ENCODE peak calls at places on chromosomes 6 and 20, in eight cellular contexts. Q is HCT116, I is MM.1S, V is GM23248, P is GM23338, E is hepatocyte, F is Karpas-422, B is OCI-LY7. N is an unnamed sample. For H3K9me2, the result is how much of the 10 kb centered on the place peaks cover.

GRCh38 chr20:19223640-19224039 is 11.2 kb downstream of the SLC24A3 start:
- DNase-seq in Q (no peak), I (no peak), V (no peak), P (no peak), E (no peak), F (no peak), B (no peak), N (peak)

GRCh38 chr20:47681977-47682812 is 103.1 kb downstream of the SULF2 start:
- DNase-seq in Q (no peak), I (no peak), V (peak), P (no peak), E (peak), F (no peak), B (no peak), N (no peak)

GRCh38 chr6:143721642-143722041 is 43.9 kb downstream of the PHACTR2 start:
- DNase-seq in Q (no peak), I (no peak), V (no peak), P (no peak), E (no peak), F (no peak), B (no peak), N (peak)

GRCh38 chr6:31882344-31882743 is 3.5 kb upstream of the SLC44A4 start:
- DNase-seq in Q (no peak), I (no peak), V (peak), P (no peak), E (no peak), F (no peak), B (no peak), N (no peak)

GRCh38 chr6:71246596-71246995 is 42.0 kb upstream of the OGFRL1 start:
- DNase-seq in Q (no peak), I (no peak), V (no peak), P (no peak), E (no peak), F (no peak), B (no peak), N (no peak)

GRCh38 chr20:62879275-62880146 is 17.9 kb upstream of the TCFL5 start:
- DNase-seq in Q (no peak), I (no peak), V (no peak), P (peak), E (no peak), F (no peak), B (no peak), N (no peak)

GRCh38 chr20:62734881-62735280 is 26.2 kb downstream of the NTSR1 start:
- DNase-seq in Q (no peak), I (no peak), V (no peak), P (no peak), E (no peak), F (no peak), B (no peak), N (no peak)

GRCh38 chr6:36334832-36335459 is 1.7 kb downstream of the BNIP5 start:
- DNase-seq in Q (no peak), I (no peak), V (no peak), P (no peak), E (peak), F (no peak), B (no peak), N (peak)

GRCh38 chr6:159935633-159936032 is 33.2 kb upstream of the IGF2R start:
- DNase-seq in Q (no peak), I (no peak), V (peak), P (no peak), E (no peak), F (no peak), B (no peak), N (peak)

GRCh38 chr6:16028966-16029365 is 99.9 kb upstream of the MYLIP start:
- DNase-seq in Q (no peak), I (no peak), V (no peak), P (no peak), E (no peak), F (no peak), B (no peak), N (no peak)

GRCh38 chr20:17177341-17177740 is 49.5 kb upstream of the PCSK2 start:
- DNase-seq in Q (no peak), I (no peak), V (no peak), P (no peak), E (peak), F (no peak), B (no peak), N (no peak)

GRCh38 chr6:41374618-41375590 is 39.5 kb downstream of the NCR2 start:
- DNase-seq in Q (no peak), I (no peak), V (peak), P (peak), E (peak), F (no peak), B (no peak), N (no peak)

GRCh38 chr20:53888510-53888909 is 181.9 kb downstream of the BCAS1 start:
- DNase-seq in Q (no peak), I (no peak), V (no peak), P (no peak), E (no peak), F (no peak), B (no peak), N (no peak)

GRCh38 chr6:126188271-126188909 is 151.5 kb upstream of the CENPW start:
- DNase-seq in Q (no peak), I (no peak), V (peak), P (no peak), E (no peak), F (no peak), B (no peak), N (peak)

GRCh38 chr6:443621-444175 is 52.1 kb downstream of the IRF4 start:
- DNase-seq in Q (no peak), I (no peak), V (no peak), P (no peak), E (no peak), F (no peak), B (no peak), N (no peak)

GRCh38 chr6:13113956-13114593 is 214.3 kb downstream of the TBC1D7 start:
- DNase-seq in Q (no peak), I (no peak), V (no peak), P (no peak), E (no peak), F (no peak), B (no peak), N (no peak)

GRCh38 chr20:11496382-11496781 is 421.3 kb upstream of the BTBD3 start:
- DNase-seq in Q (no peak), I (no peak), V (peak), P (no peak), E (no peak), F (no peak), B (no peak), N (peak)

GRCh38 chr20:24138951-24139350 is 150.4 kb upstream of the GGTLC1 start:
- DNase-seq in Q (no peak), I (no peak), V (no peak), P (no peak), E (no peak), F (no peak), B (no peak), N (no peak)

GRCh38 chr6:149194815-149195558 is 122.5 kb upstream of the TAB2 start:
- DNase-seq in Q (no peak), I (no peak), V (no peak), P (no peak), E (no peak), F (no peak), B (no peak), N (no peak)

GRCh38 chr20:3923818-3924217 is 34.6 kb downstream of the PANK2 start:
- DNase-seq in Q (no peak), I (no peak), V (peak), P (no peak), E (no peak), F (no peak), B (no peak), N (no peak)

GRCh38 chr20:35395728-35396127 is 16.0 kb downstream of the UQCC1 start:
- DNase-seq in Q (no peak), I (no peak), V (peak), P (no peak), E (no peak), F (no peak), B (no peak), N (no peak)

GRCh38 chr6:31765910-31766794 is 3.7 kb downstream of the SAPCD1 start:
- DNase-seq in Q (no peak), I (no peak), V (peak), P (peak), E (no peak), F (no peak), B (no peak), N (no peak)

GRCh38 chr6:119349341-119350201 is at the start of gene MAN1A1:
- DNase-seq in Q (peak), I (peak), V (peak), P (peak), E (peak), F (peak), B (peak), N (peak)

GRCh38 chr6:132763269-132763668 is 5.6 kb upstream of the VNN2 start:
- DNase-seq in Q (no peak), I (peak), V (peak), P (peak), E (no peak), F (peak), B (peak), N (no peak)

GRCh38 chr6:26126394-26127221 is 39.4 kb downstream of the HFE start:
- DNase-seq in Q (no peak), I (peak), V (no peak), P (peak), E (peak), F (no peak), B (peak), N (peak)

GRCh38 chr6:26122793-26123674 is 35.8 kb downstream of the HFE start:
- DNase-seq in Q (peak), I (peak), V (peak), P (peak), E (peak), F (peak), B (peak), N (peak)

GRCh38 chr6:26123675-26124549 is 36.7 kb downstream of the HFE start:
- DNase-seq in Q (peak), I (peak), V (peak), P (peak), E (peak), F (peak), B (peak), N (peak)

GRCh38 chr6:26124550-26125014 is 37.4 kb downstream of the HFE start:
- DNase-seq in Q (peak), I (peak), V (peak), P (peak), E (no peak), F (peak), B (peak), N (no peak)

GRCh38 chr6:26125015-26125690 is 37.9 kb downstream of the HFE start:
- DNase-seq in Q (no peak), I (peak), V (peak), P (no peak), E (no peak), F (no peak), B (peak), N (peak)
- H3K9me2 ChIP-seq in Q (under half), I (under half), V (under half), P (under half), E (under half), F (under half), B (under half), N (under half)

DNA sequence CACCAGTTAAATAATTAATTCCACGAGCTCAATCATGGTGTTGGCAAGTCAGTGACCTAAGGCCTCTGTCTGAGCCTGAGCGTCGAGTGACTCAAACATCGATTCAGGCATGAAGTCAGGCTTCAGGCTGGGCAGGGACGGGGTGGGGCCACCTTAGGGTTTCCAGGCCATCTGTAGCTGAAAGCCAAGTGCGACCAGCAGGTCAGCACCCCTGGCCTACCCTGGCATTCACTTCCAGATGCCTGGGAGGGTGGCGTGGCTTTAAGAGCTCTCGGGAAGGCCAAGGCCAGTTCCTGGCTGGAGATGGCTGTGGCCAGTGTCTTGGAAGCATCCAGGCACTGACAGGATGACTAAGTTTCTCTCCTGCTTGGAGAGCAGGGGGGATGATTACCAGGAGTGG is 113.4 kb downstream of the DACT2 start:
- DNase-seq in Q (no peak), I (no peak), V (no peak), P (no peak), E (no peak), F (no peak), B (no peak), N (no peak)
- H2AFZ ChIP-seq in Q (no peak), I (no peak), V (no peak), P (no peak), E (no peak), F (no peak), B (no peak), N (no peak)

DNA sequence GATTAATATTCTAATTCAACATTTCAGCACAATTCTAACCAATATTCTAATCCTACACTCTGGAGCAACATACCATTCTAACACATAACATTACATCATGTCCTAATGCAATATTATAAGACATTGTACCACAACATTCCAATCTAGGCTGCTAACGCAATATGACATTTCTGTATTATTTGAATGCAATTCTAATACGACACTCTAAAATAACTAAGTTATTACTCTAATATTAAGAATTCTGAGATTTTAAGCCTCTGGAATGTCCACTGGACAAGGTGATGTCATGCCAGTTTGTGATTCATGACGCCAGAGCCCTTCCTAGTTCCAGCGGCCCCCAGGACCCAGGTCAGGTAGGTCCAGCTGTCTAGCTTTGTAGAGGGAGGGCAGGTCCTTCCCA is 69.7 kb upstream of the SIRPA start:
- DNase-seq in Q (no peak), I (no peak), V (peak), P (no peak), E (no peak), F (no peak), B (no peak), N (no peak)
- H3K9me2 ChIP-seq in Q (under half), I (under half), V (under half), P (under half), E (under half), F (under half), B (under half), N (under half)

GRCh38 chr6:82095091-82095490 is 152.5 kb downstream of the IBTK start:
- DNase-seq in Q (no peak), I (no peak), V (no peak), P (peak), E (no peak), F (peak), B (peak), N (no peak)
- H2AFZ ChIP-seq in Q (no peak), I (no peak), V (no peak), P (no peak), E (no peak), F (no peak), B (peak), N (no peak)

GRCh38 chr6:154732538-154732823 is 735 bp upstream of the SCAF8 start:
- DNase-seq in Q (no peak), I (no peak), V (no peak), P (peak), E (no peak), F (no peak), B (no peak), N (peak)
- H3K9me2 ChIP-seq in Q (under half), I (under half), V (under half), P (under half), E (under half), F (under half), B (under half), N (under half)

GRCh38 chr20:8972963-8973362 is 95.9 kb upstream of the PLCB4 start:
- DNase-seq in Q (no peak), I (no peak), V (no peak), P (no peak), E (no peak), F (no peak), B (no peak), N (no peak)
- H2AFZ ChIP-seq in Q (no peak), I (no peak), V (no peak), P (peak), E (no peak), F (no peak), B (no peak), N (no peak)